ENCODE peak calls at places on chromosomes 7 and 10, in nine cellular contexts. B, M, Y, I, R, L, J, U and C are unnamed samples.
A peak's percentile ranks its signal among the peaks of the same experiment; 100 is the strongest.

GRCh38 chr7:47846117-47846836 is 102.0 kb downstream of the PKD1L1 start:
- DNase-seq in B (no peak), M (no peak), Y (no peak), I (peak; percentile 9), R (no peak), L (peak; percentile 96), J (peak; percentile 51), U (peak; percentile 24), C (peak; percentile 28)

GRCh38 chr7:83161851-83162401 is 758 bp downstream of the PCLO start:
- DNase-seq in B (no peak), M (no peak), Y (no peak), I (no peak), R (no peak), L (no peak), J (no peak), U (no peak), C (no peak)

GRCh38 chr10:118256825-118257570 is 85.1 kb downstream of the FAM204A start:
- DNase-seq in B (no peak), M (no peak), Y (no peak), I (no peak), R (no peak), L (no peak), J (no peak), U (no peak), C (no peak)

GRCh38 chr10:128049226-128050010 is 76.8 kb downstream of the MKI67 start:
- DNase-seq in B (no peak), M (no peak), Y (no peak), I (no peak), R (no peak), L (no peak), J (no peak), U (no peak), C (no peak)

GRCh38 chr7:66557214-66558200 is 71.2 kb upstream of the KCTD7 start:
- DNase-seq in B (peak; percentile 75), M (peak; percentile 94), Y (peak; percentile 72), I (peak; percentile 31), R (peak; percentile 79), L (no peak), J (peak; percentile 50), U (no peak), C (peak; percentile 40)

GRCh38 chr7:4996696-4997222 is 37.8 kb upstream of the MMD2 start:
- DNase-seq in B (no peak), M (no peak), Y (no peak), I (no peak), R (no peak), L (no peak), J (no peak), U (no peak), C (no peak)

GRCh38 chr10:29257106-29257783 is 31.6 kb upstream of the LYZL1 start:
- DNase-seq in B (peak; percentile 82), M (no peak), Y (no peak), I (peak; percentile 91), R (peak; percentile 20), L (peak; percentile 81), J (peak; percentile 94), U (no peak), C (peak; percentile 93)

GRCh38 chr10:118723467-118723866 is 31.3 kb downstream of the CACUL1 start:
- DNase-seq in B (no peak), M (no peak), Y (no peak), I (peak; percentile 28), R (no peak), L (no peak), J (peak; percentile 65), U (no peak), C (peak; percentile 71)

GRCh38 chr7:155556725-155557124 is 10.4 kb upstream of the CNPY1 start:
- DNase-seq in B (no peak), M (no peak), Y (no peak), I (no peak), R (no peak), L (no peak), J (no peak), U (no peak), C (no peak)

GRCh38 chr7:2330506-2330905 is 16.3 kb upstream of the SNX8 start:
- DNase-seq in B (no peak), M (no peak), Y (no peak), I (no peak), R (no peak), L (no peak), J (no peak), U (no peak), C (no peak)

GRCh38 chr7:192035-192649 is at the start of gene FAM20C:
- DNase-seq in B (peak; percentile 90), M (peak; percentile 96), Y (peak; percentile 74), I (peak; percentile 92), R (peak; percentile 87), L (peak; percentile 55), J (peak; percentile 83), U (peak; percentile 23), C (peak; percentile 84)

GRCh38 chr7:129665013-129665401 is 53.5 kb downstream of the NRF1 start:
- DNase-seq in B (peak; percentile 30), M (no peak), Y (no peak), I (peak; percentile 90), R (no peak), L (peak; percentile 79), J (peak; percentile 94), U (peak; percentile 87), C (peak; percentile 94)

GRCh38 chr10:96716396-96716795 is 3.9 kb downstream of the PIK3AP1 start:
- DNase-seq in B (no peak), M (no peak), Y (no peak), I (no peak), R (no peak), L (no peak), J (no peak), U (no peak), C (no peak)

GRCh38 chr7:38383281-38383680 is 109.8 kb upstream of the TARP start:
- DNase-seq in B (no peak), M (no peak), Y (no peak), I (no peak), R (no peak), L (no peak), J (no peak), U (no peak), C (no peak)

GRCh38 chr10:70774810-70775678 is 10.1 kb downstream of the TBATA start:
- DNase-seq in B (no peak), M (no peak), Y (peak; percentile 88), I (no peak), R (no peak), L (no peak), J (no peak), U (no peak), C (no peak)

GRCh38 chr10:129959544-129960492 is 4.3 kb downstream of the EBF3 start:
- DNase-seq in B (no peak), M (no peak), Y (no peak), I (no peak), R (no peak), L (no peak), J (peak; percentile 45), U (no peak), C (no peak)

GRCh38 chr10:132689721-132690360 is 96.1 kb downstream of the NKX6-2 start:
- DNase-seq in B (peak; percentile 4), M (peak; percentile 58), Y (peak; percentile 31), I (no peak), R (no peak), L (no peak), J (no peak), U (no peak), C (no peak)

GRCh38 chr7:28435732-28436378 is 23.5 kb downstream of the CREB5 start:
- DNase-seq in B (no peak), M (no peak), Y (no peak), I (no peak), R (no peak), L (peak; percentile 50), J (no peak), U (no peak), C (no peak)

GRCh38 chr7:2757904-2758672 is 70.1 kb downstream of the AMZ1 start:
- DNase-seq in B (peak; percentile 52), M (peak; percentile 45), Y (no peak), I (peak; percentile 97), R (no peak), L (peak; percentile 93), J (peak; percentile 97), U (peak; percentile 88), C (peak; percentile 97)

GRCh38 chr10:98267069-98267893 is 713 bp downstream of the LOXL4 start:
- DNase-seq in B (no peak), M (no peak), Y (no peak), I (no peak), R (no peak), L (no peak), J (no peak), U (no peak), C (peak; percentile 49)

DNA sequence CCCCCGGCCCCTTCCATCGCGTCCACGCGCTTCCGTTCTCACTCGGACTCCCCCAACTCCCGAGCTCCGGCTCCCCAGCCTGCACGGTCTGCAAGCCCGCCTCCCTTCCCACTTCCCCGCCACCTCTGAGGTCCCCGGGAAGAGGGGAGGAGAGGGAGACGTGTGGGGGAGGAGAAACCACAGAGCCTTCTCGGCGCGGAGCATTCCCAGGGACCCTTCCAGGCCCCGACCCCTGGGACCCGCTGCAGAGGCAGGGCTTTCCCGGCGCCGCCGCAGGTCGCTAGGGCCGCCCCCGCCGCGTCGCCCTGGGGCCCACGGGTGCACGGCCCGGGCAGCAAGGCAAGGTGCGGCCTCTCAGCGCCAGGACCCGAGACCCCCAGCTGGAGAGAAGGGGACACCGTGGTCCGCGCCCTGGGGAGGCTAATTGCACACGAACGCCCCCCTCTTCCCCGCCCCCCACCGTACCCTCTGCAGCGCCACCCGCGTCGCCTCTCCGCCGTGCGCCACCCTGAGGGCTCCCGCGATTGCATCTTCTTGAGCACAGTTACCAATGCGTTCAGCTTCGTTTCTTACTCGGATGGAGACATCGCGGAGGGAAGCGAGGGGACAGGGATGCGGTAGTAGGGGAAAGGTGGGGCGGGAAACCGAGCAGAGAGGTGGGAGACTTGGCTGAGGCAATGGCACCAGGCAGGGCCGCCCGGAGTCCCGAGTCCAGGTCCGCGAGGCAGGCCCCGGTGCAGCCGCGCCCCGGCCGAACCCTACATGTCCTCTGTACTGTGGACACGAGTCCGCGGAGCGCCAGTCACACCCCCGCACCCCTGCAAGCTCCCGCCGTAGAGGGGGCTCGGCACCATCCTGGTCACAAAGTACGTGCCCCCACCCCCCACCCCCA is 29.0 kb downstream of the SKIDA1 start:
- DNase-seq in B (peak; percentile 48), M (peak; percentile 86), Y (no peak), I (no peak), R (peak; percentile 52), L (no peak), J (peak; percentile 40), U (no peak), C (peak; percentile 38)
- TF ChIP-seq CTCF in B (peak; percentile 16), M (no peak), Y (no peak), I (peak; percentile 32), R (peak; percentile 15), L (no peak), J (peak; percentile 34), U (peak; percentile 48), C (peak; percentile 40)

GRCh38 chr7:120991133-120991532 is 2.6 kb downstream of the CPED1 start:
- DNase-seq in B (no peak), M (no peak), Y (no peak), I (no peak), R (no peak), L (no peak), J (peak; percentile 6), U (no peak), C (no peak)
- H3K4me3 ChIP-seq in B (peak overlapping the region; percentile 75), M (no peak overlapping the region), Y (peak overlapping the region; percentile 51), I (peak overlapping the region; percentile 62), R (peak overlapping the region; percentile 59), L (no peak overlapping the region), J (peak overlapping the region; percentile 64), U (no peak overlapping the region), C (peak overlapping the region; percentile 68)

GRCh38 chr7:128361463-128362441 is at the start of gene PRRT4:
- DNase-seq in B (peak; percentile 50), M (peak; percentile 89), Y (no peak), I (no peak), R (peak; percentile 50), L (no peak), J (no peak), U (no peak), C (no peak)
- TF ChIP-seq CTCF in B (no peak), M (no peak), Y (no peak), I (no peak), R (no peak), L (no peak), J (peak; percentile 1), U (peak; percentile 24), C (no peak)

GRCh38 chr7:150370612-150371071 is 2.0 kb downstream of the REPIN1 start:
- DNase-seq in B (no peak), M (no peak), Y (no peak), I (peak; percentile 55), R (no peak), L (no peak), J (peak; percentile 72), U (no peak), C (peak; percentile 71)
- H3K4me3 ChIP-seq in B (peak overlapping the region; percentile 97), M (no peak overlapping the region), Y (peak overlapping the region; percentile 87), I (no peak overlapping the region), R (peak overlapping the region; percentile 99), L (peak overlapping the region; percentile 94), J (peak overlapping the region; percentile 86), U (no peak overlapping the region), C (peak overlapping the region; percentile 90)